ENCODE peak calls at places on chromosomes 5 and 9, in four cellular contexts. J is CD4-positive, alpha-beta memory T cell; M is RWPE2; T is tibial artery. R is an unnamed sample.

GRCh38 chr9:111909444-111909843 is 12.8 kb downstream of the UGCG start:
- DNase-seq in J (no peak), M (no peak), T (no peak), R (no peak)

GRCh38 chr9:70940605-70941004 is 180.8 kb downstream of the TRPM3 start:
- DNase-seq in J (no peak), M (no peak), T (no peak), R (no peak)

GRCh38 chr9:134983094-134983493 is 65.4 kb upstream of the FCN1 start:
- DNase-seq in J (no peak), M (no peak), T (no peak), R (peak; percentile 89)

GRCh38 chr9:36855443-36856315 is 178.4 kb downstream of the PAX5 start:
- DNase-seq in J (peak; percentile 20), M (no peak), T (no peak), R (no peak)

GRCh38 chr9:138069731-138070456 is 192.3 kb downstream of the CACNA1B start:
- DNase-seq in J (no peak), M (no peak), T (no peak), R (peak; percentile 61)

GRCh38 chr5:142866563-142867275 is 96.5 kb downstream of the ARHGAP26 start:
- DNase-seq in J (peak; percentile 52), M (no peak), T (no peak), R (no peak)

GRCh38 chr9:128833696-128834095 is 4.1 kb upstream of the SPOUT1 start:
- DNase-seq in J (no peak), M (no peak), T (no peak), R (no peak)

GRCh38 chr5:114238771-114239313 is 123.0 kb upstream of the KCNN2 start:
- DNase-seq in J (no peak), M (no peak), T (no peak), R (no peak)

GRCh38 chr9:131334568-131335105 is 45.1 kb downstream of the PLPP7 start:
- DNase-seq in J (no peak), M (no peak), T (peak; percentile 38), R (peak; percentile 45)

GRCh38 chr9:118091676-118092490 is 387.7 kb downstream of the TLR4 start:
- DNase-seq in J (no peak), M (no peak), T (no peak), R (no peak)

GRCh38 chr9:14321517-14322125 is 7.7 kb upstream of the NFIB start:
- DNase-seq in J (no peak), M (no peak), T (no peak), R (no peak)

GRCh38 chr9:14320272-14321245 is 6.6 kb upstream of the NFIB start:
- DNase-seq in J (no peak), M (no peak), T (no peak), R (no peak)

GRCh38 chr9:14317667-14318255 is 3.8 kb upstream of the NFIB start:
- DNase-seq in J (no peak), M (no peak), T (no peak), R (no peak)

GRCh38 chr9:14316574-14317304 is 2.8 kb upstream of the NFIB start:
- DNase-seq in J (no peak), M (no peak), T (no peak), R (no peak)

GRCh38 chr9:14318934-14319513 is 5.1 kb upstream of the NFIB start:
- DNase-seq in J (no peak), M (no peak), T (no peak), R (no peak)
- H3K4me3 ChIP-seq in J (no peak overlapping the region), M (no peak overlapping the region), T (peak overlapping the region; percentile 95), R (no peak overlapping the region)

DNA sequence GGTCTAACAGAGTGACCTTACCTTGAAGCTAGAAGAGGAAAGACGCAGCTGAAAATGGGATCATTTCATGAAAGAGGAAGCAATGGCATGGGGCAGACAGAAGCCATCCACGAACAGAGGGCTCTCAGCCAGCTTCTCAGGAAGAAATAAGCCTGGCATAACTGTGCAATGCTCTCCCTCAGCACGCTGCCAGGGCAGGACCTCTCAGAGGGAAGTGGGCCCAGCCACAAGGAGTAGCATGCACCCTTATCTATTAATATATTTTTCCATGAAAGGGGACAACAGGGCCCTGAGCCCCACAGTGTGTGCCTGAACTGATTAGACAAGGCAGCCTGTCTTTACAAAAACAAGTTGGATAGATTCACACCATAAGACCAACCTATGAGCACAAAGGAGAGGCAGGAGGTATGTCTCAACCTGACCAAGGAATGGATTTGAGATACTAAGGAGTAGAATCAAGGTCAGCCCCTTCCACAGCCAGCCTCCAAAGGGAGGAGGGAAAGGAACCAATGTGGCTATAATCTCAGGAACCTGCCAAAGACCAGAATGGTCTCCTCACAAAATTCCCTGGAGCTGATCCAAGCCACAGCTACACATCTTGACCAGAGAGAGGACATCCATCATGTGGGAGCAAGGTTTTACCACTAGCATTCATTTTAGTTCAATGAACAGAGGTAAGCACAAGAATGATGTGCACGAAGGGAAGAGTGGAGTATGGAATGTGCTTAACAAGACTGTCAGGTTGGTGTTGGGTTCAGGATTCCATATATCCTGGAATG is 154.9 kb downstream of the SIL1 start:
- DNase-seq in J (no peak), M (no peak), T (no peak), R (no peak)
- H3K4me3 ChIP-seq in J (no peak overlapping the region), M (no peak overlapping the region), T (no peak overlapping the region), R (no peak overlapping the region)

GRCh38 chr5:123803359-123803758 is 291.4 kb downstream of the CSNK1G3 start:
- DNase-seq in J (no peak), M (no peak), T (no peak), R (no peak)
- H3K4me3 ChIP-seq in J (no peak overlapping the region), M (no peak overlapping the region), T (no peak overlapping the region), R (no peak overlapping the region)

GRCh38 chr5:120808606-120809005 is 344.5 kb downstream of the PRR16 start:
- DNase-seq in J (no peak), M (no peak), T (no peak), R (no peak)

GRCh38 chr5:120806132-120806531 is 342.0 kb downstream of the PRR16 start:
- DNase-seq in J (no peak), M (no peak), T (peak; percentile 20), R (no peak)

GRCh38 chr5:120808135-120808534 is 344.0 kb downstream of the PRR16 start:
- DNase-seq in J (no peak), M (no peak), T (no peak), R (no peak)

GRCh38 chr5:120803282-120803681 is 339.2 kb downstream of the PRR16 start:
- DNase-seq in J (no peak), M (no peak), T (no peak), R (no peak)
- H3K4me3 ChIP-seq in J (no peak overlapping the region), M (no peak overlapping the region), T (no peak overlapping the region), R (no peak overlapping the region)

GRCh38 chr9:114591206-114591853 is 3.8 kb downstream of the ATP6V1G1 start:
- DNase-seq in J (no peak), M (no peak), T (no peak), R (no peak)
- H3K4me3 ChIP-seq in J (peak overlapping the region; percentile 6), M (no peak overlapping the region), T (no peak overlapping the region), R (peak overlapping the region; percentile 25)

GRCh38 chr9:93057703-93058356 is 671 bp upstream of the SUSD3 start:
- DNase-seq in J (no peak), M (no peak), T (no peak), R (peak; percentile 86)
- H3K4me3 ChIP-seq in J (no peak overlapping the region), M (no peak overlapping the region), T (peak overlapping the region; percentile 54), R (no peak overlapping the region)